ENCODE peak calls at places on chromosomes 5 and 9, in four cellular contexts. One of them, this sample, is unnamed.
A peak's percentile ranks its signal among the peaks of the same experiment; 100 is the strongest.

GRCh38 chr5:141437208-141437607 is 6.9 kb downstream of the PCDHGA12 start:
- DNase-seq in uterus: no peak
- DNase-seq in cardiac fibroblast: no peak
- DNase-seq in AG10803: peak; percentile 14
- DNase-seq in this sample: no peak

GRCh38 chr9:123637940-123638634 is 282.1 kb downstream of the CRB2 start:
- DNase-seq in cardiac fibroblast: no peak
- DNase-seq in AG10803: peak; percentile 25
- DNase-seq in uterus: no peak
- DNase-seq in this sample: no peak

GRCh38 chr5:78755822-78756429 is 107.4 kb upstream of the LHFPL2 start:
- DNase-seq in cardiac fibroblast: no peak
- DNase-seq in uterus: no peak
- DNase-seq in AG10803: peak; percentile 74
- DNase-seq in this sample: peak; percentile 72

GRCh38 chr9:21817176-21817575 is 14.7 kb downstream of the MTAP start:
- DNase-seq in cardiac fibroblast: peak; percentile 90
- DNase-seq in AG10803: peak; percentile 97
- DNase-seq in uterus: no peak
- DNase-seq in this sample: peak; percentile 88

GRCh38 chr5:181044662-181045305 is 4.7 kb downstream of the BTNL9 start:
- DNase-seq in AG10803: no peak
- DNase-seq in uterus: peak; percentile 26
- DNase-seq in cardiac fibroblast: no peak
- DNase-seq in this sample: no peak

GRCh38 chr9:112334319-112334828 is 955 bp upstream of the PTBP3 start:
- DNase-seq in uterus: no peak
- DNase-seq in AG10803: peak; percentile 25
- DNase-seq in cardiac fibroblast: peak; percentile 46
- DNase-seq in this sample: peak; percentile 64

GRCh38 chr5:145975361-145976066 is 39.1 kb downstream of the SH3RF2 start:
- DNase-seq in AG10803: peak; percentile 19
- DNase-seq in cardiac fibroblast: peak; percentile 79
- DNase-seq in uterus: peak; percentile 13
- DNase-seq in this sample: peak; percentile 14

GRCh38 chr5:165574140-165574539 is 2068.7 kb downstream of the MAT2B start:
- DNase-seq in uterus: no peak
- DNase-seq in cardiac fibroblast: no peak
- DNase-seq in AG10803: no peak
- DNase-seq in this sample: no peak

GRCh38 chr5:38164776-38165399 is 93.5 kb upstream of the EGFLAM start:
- DNase-seq in uterus: no peak
- DNase-seq in AG10803: no peak
- DNase-seq in cardiac fibroblast: no peak
- DNase-seq in this sample: no peak

GRCh38 chr5:58135571-58136335 is 324.1 kb downstream of the PLK2 start:
- DNase-seq in AG10803: peak; percentile 53
- DNase-seq in cardiac fibroblast: no peak
- DNase-seq in uterus: no peak
- DNase-seq in this sample: peak; percentile 85

GRCh38 chr5:30368064-30368463 is 825.4 kb upstream of the CDH6 start:
- DNase-seq in cardiac fibroblast: no peak
- DNase-seq in uterus: no peak
- DNase-seq in AG10803: no peak
- DNase-seq in this sample: no peak

GRCh38 chr9:128927731-128928411 is 7.1 kb downstream of the PHYHD1 start:
- DNase-seq in AG10803: peak; percentile 33
- DNase-seq in cardiac fibroblast: peak; percentile 59
- DNase-seq in uterus: peak; percentile 60
- DNase-seq in this sample: peak; percentile 21

DNA sequence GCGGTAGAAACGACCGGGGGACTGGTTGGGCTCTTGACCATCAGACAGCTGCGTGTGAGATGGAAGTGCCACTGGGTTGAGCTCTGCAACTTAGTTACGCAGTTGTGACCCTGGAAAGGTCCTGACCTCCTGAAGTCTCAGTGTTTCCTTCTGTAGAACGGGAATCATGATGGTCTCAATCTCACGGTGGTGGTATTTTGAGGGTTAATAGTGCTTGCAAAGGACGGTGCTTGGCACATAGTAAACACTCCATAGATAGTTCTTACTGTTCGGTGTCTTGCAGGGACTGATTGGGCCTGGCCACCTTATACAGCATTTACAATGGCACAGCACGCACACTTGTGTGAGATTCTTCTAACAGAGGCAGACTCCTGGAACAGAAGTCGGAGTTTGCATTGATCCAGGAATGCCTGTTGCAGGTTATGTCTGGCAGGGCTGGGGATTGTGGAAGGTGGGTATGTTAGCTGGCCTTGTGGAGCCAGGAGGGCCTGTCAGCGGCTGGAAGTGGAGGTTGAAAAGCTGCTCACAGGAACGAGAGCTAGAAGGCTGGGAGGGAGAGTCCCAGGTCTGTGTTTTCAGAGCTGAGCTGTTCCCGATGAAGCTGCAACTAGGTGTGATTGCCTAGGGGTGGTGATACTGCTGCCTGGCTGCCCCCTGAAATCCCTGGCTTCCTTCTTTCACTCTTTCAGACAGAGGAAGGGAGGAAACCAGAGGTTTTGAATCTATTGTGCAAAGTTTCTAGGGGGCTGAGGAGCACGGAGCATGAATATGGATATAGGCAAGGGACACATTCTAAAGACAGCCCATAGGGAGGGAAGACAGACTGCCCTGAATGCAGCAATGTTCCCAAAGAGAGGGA is 1.0 kb upstream of the TXN start:
- DNase-seq in AG10803: peak; percentile 23
- DNase-seq in uterus: peak; percentile 17
- DNase-seq in cardiac fibroblast: peak; percentile 39
- DNase-seq in this sample: peak; percentile 44
- TF ChIP-seq CTCF in AG10803: no peak
- TF ChIP-seq CTCF in uterus: no peak
- TF ChIP-seq CTCF in cardiac fibroblast: no peak
- TF ChIP-seq CTCF in this sample: no peak

DNA sequence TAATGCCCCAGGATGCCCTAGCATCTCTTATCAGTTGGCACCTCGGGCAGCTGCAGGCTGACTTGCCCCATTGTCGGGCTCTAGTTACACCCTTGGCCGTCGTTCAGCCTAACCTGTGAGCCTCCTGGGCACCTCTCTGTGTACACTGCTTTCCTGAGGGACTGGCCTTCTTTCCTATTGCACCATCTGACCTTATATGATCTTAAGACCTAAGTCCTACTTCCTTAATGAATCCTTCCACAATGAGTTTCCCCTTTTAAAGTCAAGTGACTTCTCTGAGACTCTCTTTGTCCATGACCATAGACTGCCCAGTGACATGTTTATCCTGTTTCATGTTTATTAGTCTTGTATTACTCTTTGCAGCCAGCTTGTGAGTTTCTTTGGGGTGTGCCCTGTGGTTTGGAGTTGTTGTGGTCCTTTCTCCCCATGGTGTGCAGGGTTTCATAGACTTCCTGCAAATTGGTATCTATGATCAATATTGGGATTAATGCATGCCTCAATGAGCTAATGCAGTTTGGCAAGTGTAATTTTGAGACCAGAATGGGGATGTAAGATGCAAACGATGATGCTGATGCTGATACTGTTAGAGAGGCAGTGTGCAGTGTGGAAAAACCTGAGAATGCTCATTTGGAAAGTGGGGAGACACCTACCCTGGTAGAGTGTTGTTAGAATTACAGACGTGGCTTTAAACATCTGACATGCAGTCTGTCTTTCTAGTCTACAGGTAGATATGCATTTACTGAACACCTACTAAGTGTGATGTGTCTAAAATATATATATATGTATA is 5.0 kb downstream of the DAPK1 start:
- DNase-seq in cardiac fibroblast: no peak
- DNase-seq in AG10803: no peak
- DNase-seq in uterus: peak; percentile 28
- DNase-seq in this sample: no peak
- TF ChIP-seq CTCF in cardiac fibroblast: no peak
- TF ChIP-seq CTCF in AG10803: no peak
- TF ChIP-seq CTCF in uterus: no peak
- TF ChIP-seq CTCF in this sample: no peak

DNA sequence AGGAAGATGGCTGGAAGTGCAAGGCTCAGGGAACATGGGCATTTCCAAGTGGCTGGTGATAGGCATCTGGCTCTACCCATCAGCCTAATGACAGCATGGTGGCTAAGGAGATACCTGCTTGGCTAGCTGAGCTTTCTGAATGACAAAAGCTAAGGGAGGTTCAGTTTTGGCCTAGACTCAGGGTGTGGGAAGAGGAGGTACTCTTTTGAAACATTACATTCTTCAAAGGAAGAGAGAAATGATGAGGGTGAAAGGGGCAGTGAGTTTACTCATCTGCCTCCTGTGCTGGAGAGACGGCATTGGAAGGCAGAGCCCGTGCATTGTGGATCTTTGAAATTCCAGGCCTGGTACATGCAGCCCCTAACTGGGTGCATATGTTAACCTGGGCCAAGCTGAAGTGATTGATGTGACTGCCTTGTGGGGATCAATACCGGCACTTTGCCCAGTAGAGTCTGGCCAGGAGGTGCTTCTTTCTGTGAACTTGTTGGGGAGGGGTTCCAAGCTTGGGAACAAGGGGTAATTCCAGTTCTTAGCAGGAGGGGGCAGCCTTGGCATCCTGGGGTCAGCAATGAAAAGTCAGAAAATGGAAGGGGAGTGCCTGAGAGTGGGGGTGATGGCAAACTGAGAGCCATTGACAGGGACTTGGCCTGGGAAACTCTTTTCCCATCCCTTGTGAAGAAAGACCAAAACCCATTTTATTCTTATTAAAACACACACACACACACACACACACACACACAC is 108.6 kb downstream of the ACER2 start:
- DNase-seq in AG10803: no peak
- DNase-seq in uterus: no peak
- DNase-seq in cardiac fibroblast: no peak
- DNase-seq in this sample: no peak
- TF ChIP-seq CTCF in AG10803: peak; percentile 29
- TF ChIP-seq CTCF in uterus: no peak
- TF ChIP-seq CTCF in cardiac fibroblast: peak; percentile 57
- TF ChIP-seq CTCF in this sample: peak; percentile 20

GRCh38 chr5:135179308-135179980 is 145.4 kb upstream of the PITX1 start:
- DNase-seq in cardiac fibroblast: no peak
- DNase-seq in AG10803: no peak
- DNase-seq in uterus: no peak
- DNase-seq in this sample: no peak
- TF ChIP-seq CTCF in cardiac fibroblast: no peak
- TF ChIP-seq CTCF in AG10803: no peak
- TF ChIP-seq CTCF in uterus: no peak
- TF ChIP-seq CTCF in this sample: no peak

GRCh38 chr5:11010811-11011210 is 249.8 kb upstream of the DAP start:
- DNase-seq in uterus: no peak
- DNase-seq in cardiac fibroblast: no peak
- DNase-seq in AG10803: no peak
- DNase-seq in this sample: no peak

GRCh38 chr5:11012295-11012694 is 251.3 kb upstream of the DAP start:
- DNase-seq in cardiac fibroblast: no peak
- DNase-seq in AG10803: no peak
- DNase-seq in uterus: no peak
- DNase-seq in this sample: no peak

DNA sequence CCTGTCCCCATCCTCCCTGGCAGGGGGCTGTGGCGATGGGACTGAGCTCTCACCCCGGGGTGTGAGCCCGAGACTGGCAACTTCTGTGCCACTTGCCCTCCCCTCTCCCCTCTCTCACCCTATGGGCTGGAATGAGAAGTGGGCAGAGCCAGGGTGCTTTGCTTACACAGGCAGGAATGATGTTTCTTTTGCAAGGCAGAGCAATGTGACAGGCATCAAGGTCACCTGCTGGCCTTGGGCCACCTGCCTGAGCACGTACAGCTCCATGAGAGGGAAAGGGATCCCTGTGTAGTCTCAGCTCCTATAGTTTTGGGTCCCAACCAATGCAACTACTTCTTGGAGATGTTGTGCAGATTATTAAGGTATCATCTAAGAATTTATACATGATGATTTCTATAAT is 252.8 kb upstream of the DAP start:
- DNase-seq in AG10803: no peak
- DNase-seq in cardiac fibroblast: no peak
- DNase-seq in uterus: no peak
- DNase-seq in this sample: no peak
- TF ChIP-seq CTCF in AG10803: no peak
- TF ChIP-seq CTCF in cardiac fibroblast: no peak
- TF ChIP-seq CTCF in uterus: no peak
- TF ChIP-seq CTCF in this sample: no peak

This sample was measured in foreskin fibroblast.